ENCODE peak calls at places on chromosomes 2 and 18, in ten cellular contexts. One of them, this sample, is unnamed.

GRCh38 chr18:48629730-48630324 is 91.0 kb downstream of the CTIF start:
- DNase-seq in G401: no peak
- DNase-seq in NCI-H1092 treated with DMSO at 0.1 percent for 48 hours: no peak
- DNase-seq in choroid plexus epithelial cell: peak; percentile 93
- DNase-seq in CD4-positive, alpha-beta memory T cell: no peak
- DNase-seq in endothelial cell: no peak
- DNase-seq in HEK293T: no peak
- DNase-seq in NCI-H2081: no peak
- DNase-seq in stimulated activated CD8-positive, alpha-beta memory T cell treated with anti-CD3 and anti-CD28 coated beads, Interleukin-2, amount 100 ng/mL, for 1 hour: no peak
- DNase-seq in CD8-positive, alpha-beta T cell: no peak
- DNase-seq in this sample: no peak

GRCh38 chr2:208354964-208355381 is 51.6 kb upstream of the PTH2R start:
- DNase-seq in choroid plexus epithelial cell: no peak
- DNase-seq in stimulated activated CD8-positive, alpha-beta memory T cell treated with anti-CD3 and anti-CD28 coated beads, Interleukin-2, amount 100 ng/mL, for 1 hour: no peak
- DNase-seq in endothelial cell: no peak
- DNase-seq in HEK293T: no peak
- DNase-seq in NCI-H2081: no peak
- DNase-seq in CD8-positive, alpha-beta T cell: no peak
- DNase-seq in CD4-positive, alpha-beta memory T cell: no peak
- DNase-seq in G401: no peak
- DNase-seq in NCI-H1092 treated with DMSO at 0.1 percent for 48 hours: no peak
- DNase-seq in this sample: no peak

GRCh38 chr2:28277466-28277865 is 115.2 kb upstream of the FOSL2 start:
- DNase-seq in HEK293T: no peak
- DNase-seq in choroid plexus epithelial cell: no peak
- DNase-seq in G401: no peak
- DNase-seq in endothelial cell: no peak
- DNase-seq in stimulated activated CD8-positive, alpha-beta memory T cell treated with anti-CD3 and anti-CD28 coated beads, Interleukin-2, amount 100 ng/mL, for 1 hour: no peak
- DNase-seq in NCI-H1092 treated with DMSO at 0.1 percent for 48 hours: peak; percentile 54
- DNase-seq in CD8-positive, alpha-beta T cell: no peak
- DNase-seq in NCI-H2081: peak; percentile 46
- DNase-seq in CD4-positive, alpha-beta memory T cell: no peak
- DNase-seq in this sample: no peak

GRCh38 chr2:102975996-102976636 is 214.3 kb downstream of the TMEM182 start:
- DNase-seq in HEK293T: peak; percentile 62
- DNase-seq in NCI-H1092 treated with DMSO at 0.1 percent for 48 hours: peak; percentile 8
- DNase-seq in endothelial cell: peak; percentile 66
- DNase-seq in G401: peak; percentile 34
- DNase-seq in CD8-positive, alpha-beta T cell: no peak
- DNase-seq in NCI-H2081: peak; percentile 40
- DNase-seq in stimulated activated CD8-positive, alpha-beta memory T cell treated with anti-CD3 and anti-CD28 coated beads, Interleukin-2, amount 100 ng/mL, for 1 hour: no peak
- DNase-seq in choroid plexus epithelial cell: peak; percentile 5
- DNase-seq in CD4-positive, alpha-beta memory T cell: no peak
- DNase-seq in this sample: peak; percentile 14

GRCh38 chr2:11437602-11438001 is 28.4 kb downstream of the E2F6 start:
- DNase-seq in NCI-H1092 treated with DMSO at 0.1 percent for 48 hours: no peak
- DNase-seq in CD8-positive, alpha-beta T cell: no peak
- DNase-seq in endothelial cell: no peak
- DNase-seq in NCI-H2081: no peak
- DNase-seq in HEK293T: no peak
- DNase-seq in CD4-positive, alpha-beta memory T cell: no peak
- DNase-seq in G401: peak; percentile 29
- DNase-seq in stimulated activated CD8-positive, alpha-beta memory T cell treated with anti-CD3 and anti-CD28 coated beads, Interleukin-2, amount 100 ng/mL, for 1 hour: no peak
- DNase-seq in choroid plexus epithelial cell: no peak
- DNase-seq in this sample: no peak

GRCh38 chr2:204486855-204487254 is 58.4 kb upstream of the PARD3B start:
- DNase-seq in NCI-H2081: no peak
- DNase-seq in G401: no peak
- DNase-seq in stimulated activated CD8-positive, alpha-beta memory T cell treated with anti-CD3 and anti-CD28 coated beads, Interleukin-2, amount 100 ng/mL, for 1 hour: no peak
- DNase-seq in CD8-positive, alpha-beta T cell: no peak
- DNase-seq in HEK293T: no peak
- DNase-seq in choroid plexus epithelial cell: peak; percentile 44
- DNase-seq in NCI-H1092 treated with DMSO at 0.1 percent for 48 hours: no peak
- DNase-seq in endothelial cell: no peak
- DNase-seq in CD4-positive, alpha-beta memory T cell: no peak
- DNase-seq in this sample: no peak

GRCh38 chr2:28751956-28752607 is 452 bp downstream of the PPP1CB start:
- DNase-seq in NCI-H1092 treated with DMSO at 0.1 percent for 48 hours: no peak
- DNase-seq in G401: peak; percentile 58
- DNase-seq in CD4-positive, alpha-beta memory T cell: peak; percentile 35
- DNase-seq in choroid plexus epithelial cell: no peak
- DNase-seq in stimulated activated CD8-positive, alpha-beta memory T cell treated with anti-CD3 and anti-CD28 coated beads, Interleukin-2, amount 100 ng/mL, for 1 hour: peak; percentile 31
- DNase-seq in HEK293T: peak; percentile 21
- DNase-seq in CD8-positive, alpha-beta T cell: peak; percentile 41
- DNase-seq in NCI-H2081: peak; percentile 44
- DNase-seq in endothelial cell: peak; percentile 33
- DNase-seq in this sample: peak; percentile 14

GRCh38 chr18:38290229-38290628 is 724.6 kb upstream of the CELF4 start:
- DNase-seq in HEK293T: no peak
- DNase-seq in G401: no peak
- DNase-seq in CD4-positive, alpha-beta memory T cell: no peak
- DNase-seq in choroid plexus epithelial cell: no peak
- DNase-seq in CD8-positive, alpha-beta T cell: no peak
- DNase-seq in endothelial cell: no peak
- DNase-seq in stimulated activated CD8-positive, alpha-beta memory T cell treated with anti-CD3 and anti-CD28 coated beads, Interleukin-2, amount 100 ng/mL, for 1 hour: no peak
- DNase-seq in NCI-H2081: no peak
- DNase-seq in NCI-H1092 treated with DMSO at 0.1 percent for 48 hours: no peak
- DNase-seq in this sample: no peak

GRCh38 chr2:166135849-166136258 is 8.0 kb upstream of the SCN1A start:
- DNase-seq in NCI-H1092 treated with DMSO at 0.1 percent for 48 hours: no peak
- DNase-seq in CD4-positive, alpha-beta memory T cell: no peak
- DNase-seq in CD8-positive, alpha-beta T cell: no peak
- DNase-seq in stimulated activated CD8-positive, alpha-beta memory T cell treated with anti-CD3 and anti-CD28 coated beads, Interleukin-2, amount 100 ng/mL, for 1 hour: no peak
- DNase-seq in choroid plexus epithelial cell: no peak
- DNase-seq in HEK293T: no peak
- DNase-seq in G401: no peak
- DNase-seq in NCI-H2081: no peak
- DNase-seq in endothelial cell: no peak
- DNase-seq in this sample: no peak

GRCh38 chr2:61750624-61751023 is 103.2 kb downstream of the FAM161A start:
- DNase-seq in G401: no peak
- DNase-seq in CD4-positive, alpha-beta memory T cell: no peak
- DNase-seq in NCI-H1092 treated with DMSO at 0.1 percent for 48 hours: no peak
- DNase-seq in CD8-positive, alpha-beta T cell: no peak
- DNase-seq in stimulated activated CD8-positive, alpha-beta memory T cell treated with anti-CD3 and anti-CD28 coated beads, Interleukin-2, amount 100 ng/mL, for 1 hour: no peak
- DNase-seq in choroid plexus epithelial cell: peak; percentile 80
- DNase-seq in endothelial cell: no peak
- DNase-seq in HEK293T: no peak
- DNase-seq in NCI-H2081: no peak
- DNase-seq in this sample: no peak

GRCh38 chr18:13688191-13689136 is 37.9 kb downstream of the FAM210A start:
- DNase-seq in stimulated activated CD8-positive, alpha-beta memory T cell treated with anti-CD3 and anti-CD28 coated beads, Interleukin-2, amount 100 ng/mL, for 1 hour: no peak
- DNase-seq in G401: peak; percentile 64
- DNase-seq in CD4-positive, alpha-beta memory T cell: no peak
- DNase-seq in NCI-H1092 treated with DMSO at 0.1 percent for 48 hours: no peak
- DNase-seq in CD8-positive, alpha-beta T cell: no peak
- DNase-seq in choroid plexus epithelial cell: no peak
- DNase-seq in NCI-H2081: no peak
- DNase-seq in endothelial cell: no peak
- DNase-seq in HEK293T: no peak
- DNase-seq in this sample: no peak

GRCh38 chr18:56321470-56321869 is 316.9 kb downstream of the TXNL1 start:
- DNase-seq in HEK293T: no peak
- DNase-seq in stimulated activated CD8-positive, alpha-beta memory T cell treated with anti-CD3 and anti-CD28 coated beads, Interleukin-2, amount 100 ng/mL, for 1 hour: no peak
- DNase-seq in NCI-H2081: no peak
- DNase-seq in choroid plexus epithelial cell: no peak
- DNase-seq in CD4-positive, alpha-beta memory T cell: no peak
- DNase-seq in G401: no peak
- DNase-seq in NCI-H1092 treated with DMSO at 0.1 percent for 48 hours: no peak
- DNase-seq in endothelial cell: no peak
- DNase-seq in CD8-positive, alpha-beta T cell: no peak
- DNase-seq in this sample: no peak

GRCh38 chr2:20334645-20335203 is 15.9 kb downstream of the PUM2 start:
- DNase-seq in HEK293T: no peak
- DNase-seq in G401: no peak
- DNase-seq in endothelial cell: no peak
- DNase-seq in CD4-positive, alpha-beta memory T cell: no peak
- DNase-seq in stimulated activated CD8-positive, alpha-beta memory T cell treated with anti-CD3 and anti-CD28 coated beads, Interleukin-2, amount 100 ng/mL, for 1 hour: no peak
- DNase-seq in NCI-H2081: no peak
- DNase-seq in choroid plexus epithelial cell: no peak
- DNase-seq in NCI-H1092 treated with DMSO at 0.1 percent for 48 hours: no peak
- DNase-seq in CD8-positive, alpha-beta T cell: no peak
- DNase-seq in this sample: no peak

GRCh38 chr18:551404-552061 is 28.6 kb upstream of the CETN1 start:
- DNase-seq in choroid plexus epithelial cell: no peak
- DNase-seq in endothelial cell: no peak
- DNase-seq in HEK293T: no peak
- DNase-seq in NCI-H2081: no peak
- DNase-seq in NCI-H1092 treated with DMSO at 0.1 percent for 48 hours: no peak
- DNase-seq in CD8-positive, alpha-beta T cell: no peak
- DNase-seq in CD4-positive, alpha-beta memory T cell: no peak
- DNase-seq in stimulated activated CD8-positive, alpha-beta memory T cell treated with anti-CD3 and anti-CD28 coated beads, Interleukin-2, amount 100 ng/mL, for 1 hour: no peak
- DNase-seq in G401: no peak
- DNase-seq in this sample: no peak

GRCh38 chr2:44758591-44758990 is 182.9 kb upstream of the SIX3 start:
- DNase-seq in CD4-positive, alpha-beta memory T cell: no peak
- DNase-seq in stimulated activated CD8-positive, alpha-beta memory T cell treated with anti-CD3 and anti-CD28 coated beads, Interleukin-2, amount 100 ng/mL, for 1 hour: no peak
- DNase-seq in CD8-positive, alpha-beta T cell: no peak
- DNase-seq in HEK293T: no peak
- DNase-seq in choroid plexus epithelial cell: no peak
- DNase-seq in NCI-H2081: no peak
- DNase-seq in G401: no peak
- DNase-seq in NCI-H1092 treated with DMSO at 0.1 percent for 48 hours: no peak
- DNase-seq in endothelial cell: no peak
- DNase-seq in this sample: no peak

GRCh38 chr18:26415041-26415440 is 133.3 kb downstream of the KCTD1 start:
- DNase-seq in NCI-H1092 treated with DMSO at 0.1 percent for 48 hours: no peak
- DNase-seq in NCI-H2081: no peak
- DNase-seq in stimulated activated CD8-positive, alpha-beta memory T cell treated with anti-CD3 and anti-CD28 coated beads, Interleukin-2, amount 100 ng/mL, for 1 hour: no peak
- DNase-seq in CD4-positive, alpha-beta memory T cell: no peak
- DNase-seq in HEK293T: no peak
- DNase-seq in choroid plexus epithelial cell: no peak
- DNase-seq in G401: no peak
- DNase-seq in CD8-positive, alpha-beta T cell: no peak
- DNase-seq in endothelial cell: no peak
- DNase-seq in this sample: no peak

GRCh38 chr2:232549655-232550350 is 554 bp downstream of the TIGD1 start:
- DNase-seq in NCI-H2081: no peak
- DNase-seq in endothelial cell: no peak
- DNase-seq in CD8-positive, alpha-beta T cell: no peak
- DNase-seq in G401: no peak
- DNase-seq in choroid plexus epithelial cell: peak; percentile 15
- DNase-seq in HEK293T: no peak
- DNase-seq in stimulated activated CD8-positive, alpha-beta memory T cell treated with anti-CD3 and anti-CD28 coated beads, Interleukin-2, amount 100 ng/mL, for 1 hour: no peak
- DNase-seq in NCI-H1092 treated with DMSO at 0.1 percent for 48 hours: peak; percentile 39
- DNase-seq in CD4-positive, alpha-beta memory T cell: no peak
- DNase-seq in this sample: peak; percentile 8

GRCh38 chr2:219836647-219837177 is 209.3 kb downstream of the SLC4A3 start:
- DNase-seq in NCI-H2081: peak; percentile 9
- DNase-seq in NCI-H1092 treated with DMSO at 0.1 percent for 48 hours: no peak
- DNase-seq in endothelial cell: no peak
- DNase-seq in CD8-positive, alpha-beta T cell: no peak
- DNase-seq in G401: no peak
- DNase-seq in HEK293T: peak; percentile 23
- DNase-seq in choroid plexus epithelial cell: peak; percentile 55
- DNase-seq in CD4-positive, alpha-beta memory T cell: no peak
- DNase-seq in stimulated activated CD8-positive, alpha-beta memory T cell treated with anti-CD3 and anti-CD28 coated beads, Interleukin-2, amount 100 ng/mL, for 1 hour: no peak
- DNase-seq in this sample: peak; percentile 14

GRCh38 chr2:13515254-13515653 is 798.5 kb downstream of the TRIB2 start:
- DNase-seq in NCI-H1092 treated with DMSO at 0.1 percent for 48 hours: no peak
- DNase-seq in choroid plexus epithelial cell: no peak
- DNase-seq in CD8-positive, alpha-beta T cell: no peak
- DNase-seq in stimulated activated CD8-positive, alpha-beta memory T cell treated with anti-CD3 and anti-CD28 coated beads, Interleukin-2, amount 100 ng/mL, for 1 hour: no peak
- DNase-seq in endothelial cell: no peak
- DNase-seq in NCI-H2081: no peak
- DNase-seq in G401: no peak
- DNase-seq in HEK293T: no peak
- DNase-seq in CD4-positive, alpha-beta memory T cell: no peak
- DNase-seq in this sample: no peak

GRCh38 chr18:44818148-44818547 is 137.5 kb downstream of the SETBP1 start:
- DNase-seq in HEK293T: no peak
- DNase-seq in CD4-positive, alpha-beta memory T cell: no peak
- DNase-seq in stimulated activated CD8-positive, alpha-beta memory T cell treated with anti-CD3 and anti-CD28 coated beads, Interleukin-2, amount 100 ng/mL, for 1 hour: no peak
- DNase-seq in choroid plexus epithelial cell: no peak
- DNase-seq in NCI-H1092 treated with DMSO at 0.1 percent for 48 hours: no peak
- DNase-seq in NCI-H2081: no peak
- DNase-seq in G401: no peak
- DNase-seq in endothelial cell: no peak
- DNase-seq in CD8-positive, alpha-beta T cell: no peak
- DNase-seq in this sample: no peak

GRCh38 chr2:239348563-239349447 is 52.0 kb downstream of the HDAC4 start:
- DNase-seq in choroid plexus epithelial cell: no peak
- DNase-seq in endothelial cell: no peak
- DNase-seq in G401: no peak
- DNase-seq in NCI-H1092 treated with DMSO at 0.1 percent for 48 hours: no peak
- DNase-seq in NCI-H2081: no peak
- DNase-seq in stimulated activated CD8-positive, alpha-beta memory T cell treated with anti-CD3 and anti-CD28 coated beads, Interleukin-2, amount 100 ng/mL, for 1 hour: no peak
- DNase-seq in CD8-positive, alpha-beta T cell: no peak
- DNase-seq in HEK293T: peak; percentile 41
- DNase-seq in CD4-positive, alpha-beta memory T cell: no peak
- DNase-seq in this sample: no peak

GRCh38 chr2:21981127-21981526 is 857.4 kb downstream of the TDRD15 start:
- DNase-seq in HEK293T: no peak
- DNase-seq in NCI-H1092 treated with DMSO at 0.1 percent for 48 hours: no peak
- DNase-seq in CD4-positive, alpha-beta memory T cell: no peak
- DNase-seq in choroid plexus epithelial cell: peak; percentile 6
- DNase-seq in stimulated activated CD8-positive, alpha-beta memory T cell treated with anti-CD3 and anti-CD28 coated beads, Interleukin-2, amount 100 ng/mL, for 1 hour: no peak
- DNase-seq in NCI-H2081: no peak
- DNase-seq in CD8-positive, alpha-beta T cell: no peak
- DNase-seq in G401: no peak
- DNase-seq in endothelial cell: no peak
- DNase-seq in this sample: no peak

GRCh38 chr2:78431241-78431640 is 594.3 kb upstream of the REG3G start:
- DNase-seq in G401: no peak
- DNase-seq in choroid plexus epithelial cell: no peak
- DNase-seq in NCI-H2081: peak; percentile 55
- DNase-seq in endothelial cell: peak; percentile 25
- DNase-seq in HEK293T: no peak
- DNase-seq in CD4-positive, alpha-beta memory T cell: no peak
- DNase-seq in stimulated activated CD8-positive, alpha-beta memory T cell treated with anti-CD3 and anti-CD28 coated beads, Interleukin-2, amount 100 ng/mL, for 1 hour: no peak
- DNase-seq in NCI-H1092 treated with DMSO at 0.1 percent for 48 hours: no peak
- DNase-seq in CD8-positive, alpha-beta T cell: no peak
- DNase-seq in this sample: no peak

GRCh38 chr18:48736316-48736715 is 197.5 kb downstream of the CTIF start:
- DNase-seq in NCI-H1092 treated with DMSO at 0.1 percent for 48 hours: no peak
- DNase-seq in G401: no peak
- DNase-seq in CD8-positive, alpha-beta T cell: no peak
- DNase-seq in endothelial cell: no peak
- DNase-seq in HEK293T: no peak
- DNase-seq in NCI-H2081: no peak
- DNase-seq in choroid plexus epithelial cell: no peak
- DNase-seq in stimulated activated CD8-positive, alpha-beta memory T cell treated with anti-CD3 and anti-CD28 coated beads, Interleukin-2, amount 100 ng/mL, for 1 hour: no peak
- DNase-seq in CD4-positive, alpha-beta memory T cell: no peak
- DNase-seq in this sample: no peak

GRCh38 chr18:50432915-50433314 is 58.1 kb downstream of the SKA1 start:
- DNase-seq in CD4-positive, alpha-beta memory T cell: no peak
- DNase-seq in NCI-H2081: no peak
- DNase-seq in endothelial cell: no peak
- DNase-seq in choroid plexus epithelial cell: no peak
- DNase-seq in G401: no peak
- DNase-seq in CD8-positive, alpha-beta T cell: no peak
- DNase-seq in NCI-H1092 treated with DMSO at 0.1 percent for 48 hours: no peak
- DNase-seq in HEK293T: no peak
- DNase-seq in stimulated activated CD8-positive, alpha-beta memory T cell treated with anti-CD3 and anti-CD28 coated beads, Interleukin-2, amount 100 ng/mL, for 1 hour: no peak
- DNase-seq in this sample: no peak

GRCh38 chr18:76764296-76764901 is 58.0 kb upstream of the ZNF236 start:
- DNase-seq in stimulated activated CD8-positive, alpha-beta memory T cell treated with anti-CD3 and anti-CD28 coated beads, Interleukin-2, amount 100 ng/mL, for 1 hour: no peak
- DNase-seq in choroid plexus epithelial cell: no peak
- DNase-seq in CD8-positive, alpha-beta T cell: no peak
- DNase-seq in G401: no peak
- DNase-seq in NCI-H2081: no peak
- DNase-seq in CD4-positive, alpha-beta memory T cell: no peak
- DNase-seq in endothelial cell: no peak
- DNase-seq in NCI-H1092 treated with DMSO at 0.1 percent for 48 hours: peak; percentile 95
- DNase-seq in HEK293T: no peak
- DNase-seq in this sample: no peak